ENCODE peak calls at places on chromosomes 7 and 10, in seven cellular contexts. One of them, this sample, is unnamed.

GRCh38 chr7:140656548-140657515 is 15.9 kb upstream of the ADCK2 start:
- DNase-seq in ovary: no peak
- DNase-seq in heart left ventricle: peak
- DNase-seq in AG09309: no peak
- DNase-seq in testis: peak
- DNase-seq in NB4: peak
- DNase-seq in HFF-Myc: no peak
- DNase-seq in this sample: peak

GRCh38 chr10:36073796-36074345 is 431.8 kb upstream of the FZD8 start:
- DNase-seq in HFF-Myc: no peak
- DNase-seq in heart left ventricle: no peak
- DNase-seq in testis: no peak
- DNase-seq in AG09309: no peak
- DNase-seq in ovary: no peak
- DNase-seq in NB4: no peak
- DNase-seq in this sample: no peak

GRCh38 chr7:120819861-120820260 is 38.1 kb downstream of the TSPAN12 start:
- DNase-seq in ovary: no peak
- DNase-seq in testis: no peak
- DNase-seq in HFF-Myc: no peak
- DNase-seq in heart left ventricle: no peak
- DNase-seq in NB4: no peak
- DNase-seq in AG09309: no peak
- DNase-seq in this sample: no peak

GRCh38 chr10:133467286-133467911 is 13.7 kb downstream of the SCART1 start:
- DNase-seq in HFF-Myc: no peak
- DNase-seq in testis: no peak
- DNase-seq in heart left ventricle: no peak
- DNase-seq in NB4: no peak
- DNase-seq in AG09309: no peak
- DNase-seq in ovary: no peak
- DNase-seq in this sample: no peak

GRCh38 chr10:75207079-75207867 is 3.3 kb upstream of the VDAC2 start:
- DNase-seq in testis: no peak
- DNase-seq in HFF-Myc: no peak
- DNase-seq in heart left ventricle: no peak
- DNase-seq in ovary: no peak
- DNase-seq in NB4: no peak
- DNase-seq in AG09309: no peak
- DNase-seq in this sample: no peak

GRCh38 chr7:40674316-40674715 is 539.5 kb downstream of the SUGCT start:
- DNase-seq in NB4: no peak
- DNase-seq in ovary: no peak
- DNase-seq in AG09309: no peak
- DNase-seq in HFF-Myc: no peak
- DNase-seq in testis: no peak
- DNase-seq in heart left ventricle: no peak
- DNase-seq in this sample: peak

GRCh38 chr7:98869374-98870070 is at the start of gene TMEM130:
- DNase-seq in AG09309: no peak
- DNase-seq in heart left ventricle: no peak
- DNase-seq in HFF-Myc: no peak
- DNase-seq in NB4: no peak
- DNase-seq in testis: no peak
- DNase-seq in ovary: no peak
- DNase-seq in this sample: no peak

GRCh38 chr10:104121485-104122272 is at the start of gene SFR1:
- DNase-seq in HFF-Myc: peak
- DNase-seq in ovary: peak
- DNase-seq in testis: peak
- DNase-seq in AG09309: peak
- DNase-seq in heart left ventricle: peak
- DNase-seq in NB4: peak
- DNase-seq in this sample: peak

GRCh38 chr7:100016209-100016901 is 959 bp downstream of the ZKSCAN1 start:
- DNase-seq in heart left ventricle: no peak
- DNase-seq in NB4: peak
- DNase-seq in HFF-Myc: no peak
- DNase-seq in AG09309: no peak
- DNase-seq in ovary: no peak
- DNase-seq in testis: peak
- DNase-seq in this sample: no peak

GRCh38 chr7:155324012-155324917 is 26.6 kb downstream of the INSIG1 start:
- DNase-seq in ovary: no peak
- DNase-seq in heart left ventricle: no peak
- DNase-seq in HFF-Myc: no peak
- DNase-seq in testis: no peak
- DNase-seq in AG09309: no peak
- DNase-seq in NB4: no peak
- DNase-seq in this sample: no peak

GRCh38 chr10:121380211-121380610 is 218.0 kb downstream of the FGFR2 start:
- DNase-seq in AG09309: no peak
- DNase-seq in ovary: no peak
- DNase-seq in NB4: no peak
- DNase-seq in HFF-Myc: no peak
- DNase-seq in heart left ventricle: no peak
- DNase-seq in testis: no peak
- DNase-seq in this sample: no peak

GRCh38 chr7:41573881-41574280 is 129.0 kb downstream of the INHBA start:
- DNase-seq in NB4: no peak
- DNase-seq in AG09309: no peak
- DNase-seq in testis: no peak
- DNase-seq in heart left ventricle: no peak
- DNase-seq in ovary: no peak
- DNase-seq in HFF-Myc: no peak
- DNase-seq in this sample: no peak

GRCh38 chr10:110642204-110642979 is 1.7 kb upstream of the RBM20 start:
- DNase-seq in NB4: no peak
- DNase-seq in heart left ventricle: no peak
- DNase-seq in AG09309: no peak
- DNase-seq in HFF-Myc: no peak
- DNase-seq in testis: no peak
- DNase-seq in ovary: no peak
- DNase-seq in this sample: no peak
- H3K4me3 ChIP-seq in NB4: no peak
- H3K4me3 ChIP-seq in heart left ventricle: peak
- H3K4me3 ChIP-seq in AG09309: no peak
- H3K4me3 ChIP-seq in HFF-Myc: no peak
- H3K4me3 ChIP-seq in testis: peak
- H3K4me3 ChIP-seq in ovary: no peak
- H3K4me3 ChIP-seq in this sample: no peak

GRCh38 chr7:96778263-96778662 is 68.6 kb upstream of the SEM1 start:
- DNase-seq in testis: no peak
- DNase-seq in AG09309: no peak
- DNase-seq in HFF-Myc: no peak
- DNase-seq in ovary: no peak
- DNase-seq in NB4: no peak
- DNase-seq in heart left ventricle: no peak
- DNase-seq in this sample: no peak
- TF ChIP-seq CTCF in testis: no peak
- TF ChIP-seq CTCF in AG09309: no peak
- TF ChIP-seq CTCF in HFF-Myc: no peak
- TF ChIP-seq CTCF in ovary: no peak
- TF ChIP-seq CTCF in NB4: no peak
- TF ChIP-seq CTCF in heart left ventricle: no peak
- TF ChIP-seq CTCF in this sample: no peak

GRCh38 chr10:932589-932988 is 1.1 kb upstream of the LARP4B start:
- DNase-seq in testis: no peak
- DNase-seq in ovary: peak
- DNase-seq in AG09309: no peak
- DNase-seq in heart left ventricle: peak
- DNase-seq in NB4: no peak
- DNase-seq in HFF-Myc: no peak
- DNase-seq in this sample: no peak
- H3K4me3 ChIP-seq in testis: peak
- H3K4me3 ChIP-seq in ovary: peak
- H3K4me3 ChIP-seq in AG09309: no peak
- H3K4me3 ChIP-seq in heart left ventricle: no peak
- H3K4me3 ChIP-seq in NB4: no peak
- H3K4me3 ChIP-seq in HFF-Myc: no peak
- H3K4me3 ChIP-seq in this sample: no peak

GRCh38 chr7:124645704-124646103 is 119.9 kb downstream of the GPR37 start:
- DNase-seq in ovary: no peak
- DNase-seq in AG09309: no peak
- DNase-seq in HFF-Myc: no peak
- DNase-seq in NB4: no peak
- DNase-seq in heart left ventricle: no peak
- DNase-seq in testis: no peak
- DNase-seq in this sample: no peak
- TF ChIP-seq CTCF in ovary: no peak
- TF ChIP-seq CTCF in AG09309: no peak
- TF ChIP-seq CTCF in HFF-Myc: no peak
- TF ChIP-seq CTCF in NB4: no peak
- TF ChIP-seq CTCF in heart left ventricle: no peak
- TF ChIP-seq CTCF in testis: no peak
- TF ChIP-seq CTCF in this sample: no peak

DNA sequence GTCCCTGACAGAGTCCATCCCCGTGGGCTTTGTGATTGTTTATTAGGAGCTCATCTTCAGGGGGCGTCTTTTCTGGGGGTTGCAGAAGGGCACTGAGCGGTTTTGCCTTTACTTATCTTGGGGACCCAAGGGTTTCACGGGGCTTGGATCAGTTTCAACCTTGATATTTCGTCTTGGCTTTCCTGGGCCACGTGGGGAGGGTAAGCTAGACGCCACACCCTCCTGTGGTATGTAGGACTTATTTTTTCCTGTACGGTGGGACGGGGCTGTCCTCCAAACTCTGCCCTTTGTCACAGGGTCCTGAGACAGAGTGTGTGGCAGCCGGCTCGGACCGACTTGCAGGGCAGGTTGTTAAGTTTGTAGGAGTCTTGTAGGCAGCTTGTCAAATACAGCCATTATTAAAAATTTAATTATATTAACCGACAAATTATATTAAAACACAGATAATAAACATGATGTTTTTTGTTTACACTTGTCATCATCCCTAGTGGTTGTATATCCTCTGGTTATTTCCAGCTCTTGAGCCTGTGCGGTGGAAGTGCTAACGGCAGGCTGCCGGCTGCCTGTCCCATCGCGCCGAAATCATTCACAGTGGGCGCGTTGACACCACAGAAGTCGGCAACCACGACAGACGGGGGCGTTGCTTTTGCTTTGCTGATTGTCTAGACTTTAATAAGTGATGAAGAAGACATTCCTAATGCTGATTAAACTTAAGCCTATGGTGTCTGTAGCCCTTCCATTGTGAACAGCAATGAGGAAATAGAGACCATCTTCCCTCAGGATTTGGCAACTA is 193.2 kb downstream of the DNAJB6 start:
- DNase-seq in NB4: no peak
- DNase-seq in heart left ventricle: no peak
- DNase-seq in ovary: no peak
- DNase-seq in testis: no peak
- DNase-seq in HFF-Myc: no peak
- DNase-seq in AG09309: no peak
- DNase-seq in this sample: no peak
- H3K4me3 ChIP-seq in NB4: no peak
- H3K4me3 ChIP-seq in heart left ventricle: no peak
- H3K4me3 ChIP-seq in ovary: no peak
- H3K4me3 ChIP-seq in testis: no peak
- H3K4me3 ChIP-seq in HFF-Myc: no peak
- H3K4me3 ChIP-seq in AG09309: no peak
- H3K4me3 ChIP-seq in this sample: no peak

GRCh38 chr7:72163266-72163665 is 248.9 kb downstream of the CALN1 start:
- DNase-seq in ovary: no peak
- DNase-seq in HFF-Myc: no peak
- DNase-seq in testis: no peak
- DNase-seq in NB4: no peak
- DNase-seq in heart left ventricle: no peak
- DNase-seq in AG09309: no peak
- DNase-seq in this sample: no peak

GRCh38 chr7:72161534-72161933 is 250.6 kb downstream of the CALN1 start:
- DNase-seq in testis: no peak
- DNase-seq in NB4: peak
- DNase-seq in AG09309: no peak
- DNase-seq in heart left ventricle: no peak
- DNase-seq in ovary: no peak
- DNase-seq in HFF-Myc: no peak
- DNase-seq in this sample: no peak
- TF ChIP-seq CTCF in testis: no peak
- TF ChIP-seq CTCF in NB4: peak
- TF ChIP-seq CTCF in AG09309: no peak
- TF ChIP-seq CTCF in heart left ventricle: no peak
- TF ChIP-seq CTCF in ovary: no peak
- TF ChIP-seq CTCF in HFF-Myc: no peak
- TF ChIP-seq CTCF in this sample: no peak

GRCh38 chr10:89256338-89256737 is 4.8 kb upstream of the LIPA start:
- DNase-seq in testis: no peak
- DNase-seq in NB4: peak
- DNase-seq in ovary: no peak
- DNase-seq in heart left ventricle: no peak
- DNase-seq in HFF-Myc: no peak
- DNase-seq in AG09309: no peak
- DNase-seq in this sample: no peak

GRCh38 chr10:89249066-89249465 is 2.5 kb downstream of the LIPA start:
- DNase-seq in ovary: no peak
- DNase-seq in heart left ventricle: no peak
- DNase-seq in testis: no peak
- DNase-seq in AG09309: no peak
- DNase-seq in NB4: no peak
- DNase-seq in HFF-Myc: no peak
- DNase-seq in this sample: no peak

GRCh38 chr10:89251417-89252224 is at the start of gene LIPA:
- DNase-seq in NB4: peak
- DNase-seq in heart left ventricle: peak
- DNase-seq in AG09309: peak
- DNase-seq in HFF-Myc: peak
- DNase-seq in ovary: peak
- DNase-seq in testis: peak
- DNase-seq in this sample: peak

GRCh38 chr10:89250814-89251416 is 660 bp downstream of the LIPA start:
- DNase-seq in testis: no peak
- DNase-seq in heart left ventricle: no peak
- DNase-seq in HFF-Myc: no peak
- DNase-seq in AG09309: no peak
- DNase-seq in NB4: no peak
- DNase-seq in ovary: no peak
- DNase-seq in this sample: no peak

GRCh38 chr10:89252225-89252585 is 630 bp upstream of the LIPA start:
- DNase-seq in testis: no peak
- DNase-seq in HFF-Myc: no peak
- DNase-seq in AG09309: no peak
- DNase-seq in ovary: no peak
- DNase-seq in NB4: no peak
- DNase-seq in heart left ventricle: no peak
- DNase-seq in this sample: no peak
- H3K4me3 ChIP-seq in testis: peak
- H3K4me3 ChIP-seq in HFF-Myc: peak
- H3K4me3 ChIP-seq in AG09309: no peak
- H3K4me3 ChIP-seq in ovary: peak
- H3K4me3 ChIP-seq in NB4: peak
- H3K4me3 ChIP-seq in heart left ventricle: no peak
- H3K4me3 ChIP-seq in this sample: no peak

This sample was measured in AG10803.